ENCODE peak calls at places on chromosome 6, in nine cellular contexts. K, S, V, I, T, M, F, J and L are unnamed samples.

GRCh38 chr6:44202972-44203750 is 13.6 kb upstream of the MYMX start:
- DNase-seq in V (no peak), M (no peak), T (no peak), K (no peak), J (no peak), S (no peak), F (no peak), I (no peak), L (no peak)

GRCh38 chr6:85677243-85677956 is 34.7 kb upstream of the SYNCRIP start:
- DNase-seq in J (no peak), K (no peak), M (no peak), I (no peak), V (no peak), F (no peak), S (no peak), T (no peak), L (no peak)

GRCh38 chr6:119535332-119535731 is 185.8 kb upstream of the MAN1A1 start:
- DNase-seq in S (no peak), K (no peak), F (no peak), V (no peak), J (no peak), T (no peak), M (no peak), I (no peak), L (no peak)

GRCh38 chr6:153790881-153791473 is 248.1 kb upstream of the OPRM1 start:
- DNase-seq in F (no peak), S (no peak), V (peak), I (no peak), T (peak), M (no peak), K (no peak), J (no peak), L (no peak)

GRCh38 chr6:96013531-96013930 is 2.2 kb upstream of the FUT9 start:
- DNase-seq in S (no peak), V (no peak), T (no peak), M (no peak), F (no peak), J (no peak), K (no peak), I (no peak), L (no peak)

GRCh38 chr6:132131777-132132176 is 180.6 kb upstream of the CCN2 start:
- DNase-seq in M (no peak), J (no peak), T (peak), I (no peak), F (no peak), S (no peak), K (no peak), V (peak), L (no peak)

GRCh38 chr6:138555294-138555988 is 56.1 kb upstream of the NHSL1 start:
- DNase-seq in J (no peak), T (no peak), I (no peak), M (no peak), S (no peak), V (no peak), K (no peak), F (no peak), L (no peak)

GRCh38 chr6:22656696-22657340 is 87.5 kb downstream of the HDGFL1 start:
- DNase-seq in T (no peak), F (no peak), J (no peak), I (no peak), M (no peak), K (no peak), S (no peak), V (no peak), L (no peak)

GRCh38 chr6:3408665-3409064 is 48.2 kb downstream of the SLC22A23 start:
- DNase-seq in F (no peak), J (no peak), K (no peak), S (no peak), M (no peak), T (no peak), V (no peak), I (no peak), L (no peak)

GRCh38 chr6:3411967-3412778 is 44.7 kb downstream of the SLC22A23 start:
- DNase-seq in S (no peak), V (no peak), J (peak), M (no peak), F (no peak), T (no peak), K (no peak), I (no peak), L (no peak)

GRCh38 chr6:3407840-3408239 is 49.0 kb downstream of the SLC22A23 start:
- DNase-seq in V (no peak), F (no peak), T (no peak), K (no peak), I (no peak), M (no peak), S (no peak), J (no peak), L (no peak)

GRCh38 chr6:3410385-3411360 is 46.2 kb downstream of the SLC22A23 start:
- DNase-seq in K (no peak), M (peak), T (peak), I (no peak), S (peak), J (peak), V (peak), F (no peak), L (no peak)

DNA sequence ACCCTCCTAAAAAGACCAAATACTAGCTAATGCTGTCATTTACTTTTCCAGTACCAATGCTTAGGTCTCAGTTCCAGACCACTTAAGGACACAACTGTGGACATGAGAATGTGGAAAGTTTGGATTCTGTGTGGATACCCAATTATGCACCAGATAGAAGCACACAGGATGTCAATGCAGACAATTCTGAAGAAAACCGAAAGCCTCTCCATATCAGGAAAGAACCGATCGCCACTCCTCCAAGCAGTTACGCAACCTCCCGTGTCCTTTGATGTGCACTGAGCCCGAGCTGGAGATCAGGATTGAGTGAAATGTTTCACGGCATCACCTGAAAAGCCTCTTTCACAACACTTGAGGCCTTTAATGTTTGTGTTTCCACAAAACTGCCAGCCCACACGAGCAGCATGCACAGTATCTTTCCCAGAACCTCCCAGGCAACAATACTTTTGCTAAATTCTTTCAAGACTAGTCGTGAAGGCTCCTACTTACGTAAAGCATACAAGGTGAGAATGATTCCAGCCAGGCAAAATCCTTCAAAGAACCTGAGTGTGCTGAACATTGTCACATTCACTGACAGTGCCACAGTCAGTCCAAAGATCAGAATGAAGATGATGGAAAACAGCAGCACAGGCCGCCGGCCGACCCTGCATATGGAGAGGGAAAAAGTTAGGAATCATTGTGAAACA is 47.0 kb downstream of the SLC22A23 start:
- DNase-seq in J (peak), I (no peak), T (no peak), V (no peak), F (no peak), S (peak), K (no peak), M (peak), L (peak)
- TF ChIP-seq POLR2A in J (no peak), I (no peak), T (no peak), V (no peak), F (no peak), S (no peak), K (no peak), M (no peak), L (no peak)

DNA sequence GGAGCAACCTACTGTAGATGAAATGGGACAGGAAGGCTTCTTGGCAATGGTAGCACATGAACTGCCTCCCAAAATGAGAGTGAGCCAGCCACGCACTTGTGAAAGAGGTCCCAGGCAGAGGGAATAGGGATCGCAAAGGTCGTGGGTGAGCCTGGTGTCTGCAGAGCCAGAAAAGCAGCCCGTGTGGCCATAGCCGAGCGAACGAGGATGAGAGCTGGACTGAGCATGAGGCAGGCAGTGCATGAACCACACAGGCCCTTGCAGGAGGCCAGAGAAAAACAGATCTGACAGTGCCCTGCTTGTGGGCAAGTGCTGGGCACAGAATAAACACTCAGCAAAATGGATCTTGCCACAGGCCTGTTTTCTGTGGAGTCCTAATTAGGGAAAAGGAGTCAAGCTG is 43.8 kb downstream of the GCNT2 start:
- DNase-seq in I (no peak), V (no peak), T (no peak), J (peak), S (no peak), F (no peak), K (no peak), M (no peak), L (no peak)
- TF ChIP-seq POLR2A in I (no peak), V (no peak), T (no peak), J (no peak), S (no peak), F (no peak), K (no peak), M (no peak), L (no peak)

DNA sequence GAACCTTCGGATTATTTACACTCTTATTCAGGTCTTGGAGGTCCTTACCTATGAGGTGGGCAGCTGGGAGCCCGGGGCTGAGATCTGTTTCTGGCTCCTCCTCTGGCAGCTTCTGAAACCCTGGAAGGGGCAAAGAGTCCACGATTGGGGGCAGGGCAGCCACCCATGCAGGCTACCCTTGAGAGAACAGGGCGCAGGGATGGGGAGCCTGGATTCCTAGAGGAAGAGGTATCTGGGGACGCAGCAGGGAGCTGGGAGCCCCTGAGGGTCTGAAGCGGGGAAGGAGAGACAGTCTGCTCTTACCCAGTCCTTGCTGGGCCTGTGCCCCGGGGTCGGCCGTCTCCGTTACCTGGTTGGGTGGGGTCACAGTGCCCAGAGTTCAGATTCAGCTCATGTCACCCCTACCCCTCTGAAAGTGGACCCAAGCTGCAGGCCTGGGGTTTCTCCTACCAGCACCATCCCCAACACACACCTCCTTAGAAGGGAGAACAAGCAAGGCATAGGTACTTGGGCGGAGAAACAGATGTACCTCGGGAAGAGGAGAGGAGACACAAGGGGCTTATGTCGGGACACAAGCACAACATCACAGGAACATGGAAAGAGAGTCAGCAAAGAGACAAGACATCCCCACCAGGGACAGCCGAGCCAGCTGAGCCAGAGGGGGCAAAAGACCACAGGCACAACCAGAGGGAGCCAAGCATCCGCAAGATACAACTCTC is 554 bp downstream of the LTB start:
- DNase-seq in I (no peak), S (no peak), F (no peak), T (no peak), J (peak), K (no peak), V (no peak), M (no peak), L (no peak)
- TF ChIP-seq POLR2A in I (no peak), S (no peak), F (no peak), T (no peak), J (no peak), K (no peak), V (no peak), M (no peak), L (no peak)

GRCh38 chr6:4258733-4259132 is 123.4 kb upstream of the ECI2 start:
- DNase-seq in K (no peak), T (no peak), I (no peak), J (no peak), M (no peak), S (no peak), F (no peak), V (no peak), L (no peak)

GRCh38 chr6:4262506-4262905 is 127.1 kb upstream of the ECI2 start:
- DNase-seq in T (no peak), I (no peak), F (no peak), M (no peak), V (no peak), K (no peak), S (no peak), J (no peak), L (no peak)

GRCh38 chr6:4259391-4259790 is 124.0 kb upstream of the ECI2 start:
- DNase-seq in T (no peak), J (no peak), I (no peak), F (no peak), S (no peak), V (no peak), M (no peak), K (no peak), L (no peak)

GRCh38 chr6:4253604-4254211 is 118.3 kb upstream of the ECI2 start:
- DNase-seq in F (no peak), K (no peak), S (no peak), J (no peak), I (no peak), T (peak), V (peak), M (peak), L (peak)

GRCh38 chr6:4256969-4257368 is 121.6 kb upstream of the ECI2 start:
- DNase-seq in V (no peak), J (no peak), M (no peak), I (no peak), S (no peak), K (no peak), T (no peak), F (no peak), L (no peak)
- TF ChIP-seq POLR2A in V (no peak), J (no peak), M (no peak), I (no peak), S (no peak), K (no peak), T (no peak), F (no peak), L (no peak)

GRCh38 chr6:126228001-126228791 is 111.7 kb upstream of the CENPW start:
- DNase-seq in J (no peak), V (no peak), S (no peak), F (no peak), K (no peak), M (no peak), T (no peak), I (no peak), L (no peak)
- TF ChIP-seq POLR2A in J (no peak), V (no peak), S (no peak), F (no peak), K (no peak), M (no peak), T (no peak), I (no peak), L (no peak)

GRCh38 chr6:33621396-33622388 is 570 bp downstream of the ITPR3 start:
- DNase-seq in K (no peak), T (no peak), V (no peak), J (peak), S (peak), I (no peak), F (no peak), M (peak), L (peak)

GRCh38 chr6:33619166-33619565 is 2.0 kb upstream of the ITPR3 start:
- DNase-seq in M (no peak), S (no peak), V (no peak), J (no peak), K (no peak), T (no peak), I (no peak), F (no peak), L (no peak)

GRCh38 chr6:33622456-33623431 is 1.6 kb downstream of the ITPR3 start:
- DNase-seq in V (no peak), I (no peak), T (no peak), J (no peak), K (no peak), S (peak), F (no peak), M (peak), L (no peak)

GRCh38 chr6:33620584-33621395 is at the start of gene ITPR3:
- DNase-seq in I (no peak), K (no peak), J (no peak), S (peak), T (peak), F (no peak), V (peak), M (peak), L (peak)

GRCh38 chr6:33620158-33620583 is 951 bp upstream of the ITPR3 start:
- DNase-seq in S (peak), I (no peak), V (no peak), J (peak), K (no peak), M (peak), F (no peak), T (no peak), L (peak)
- TF ChIP-seq POLR2A in S (peak), I (no peak), V (no peak), J (no peak), K (no peak), M (no peak), F (no peak), T (no peak), L (no peak)

GRCh38 chr6:112781236-112781635 is 434.1 kb downstream of the RFPL4B start:
- DNase-seq in V (peak), J (no peak), M (no peak), S (no peak), I (no peak), F (no peak), T (no peak), K (no peak), L (no peak)

GRCh38 chr6:112785408-112785807 is 438.3 kb downstream of the RFPL4B start:
- DNase-seq in K (no peak), V (no peak), I (no peak), M (no peak), F (no peak), J (no peak), S (no peak), T (no peak), L (no peak)

DNA sequence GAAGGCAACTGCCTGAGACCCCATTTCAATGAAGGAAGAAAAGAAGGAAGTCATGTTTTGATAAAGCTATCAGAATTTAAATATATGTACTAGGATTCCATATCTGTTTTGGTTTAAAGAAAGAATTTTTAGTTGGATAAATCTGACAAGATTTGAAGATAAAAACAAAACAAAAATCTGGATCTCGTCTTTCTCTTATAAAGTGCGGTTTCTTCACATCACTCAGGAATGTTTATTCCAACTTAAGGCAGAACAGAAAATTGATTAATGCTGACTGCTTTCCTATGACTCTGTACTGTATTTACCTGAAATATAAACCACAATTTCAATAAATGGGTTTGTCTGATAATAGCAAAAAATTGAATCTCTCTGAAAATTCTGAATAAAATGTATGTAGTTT is 439.7 kb downstream of the RFPL4B start:
- DNase-seq in K (no peak), V (no peak), S (no peak), J (no peak), I (no peak), T (no peak), F (no peak), M (no peak), L (no peak)
- TF ChIP-seq POLR2A in K (no peak), V (no peak), S (no peak), J (no peak), I (no peak), T (no peak), F (no peak), M (no peak), L (no peak)

DNA sequence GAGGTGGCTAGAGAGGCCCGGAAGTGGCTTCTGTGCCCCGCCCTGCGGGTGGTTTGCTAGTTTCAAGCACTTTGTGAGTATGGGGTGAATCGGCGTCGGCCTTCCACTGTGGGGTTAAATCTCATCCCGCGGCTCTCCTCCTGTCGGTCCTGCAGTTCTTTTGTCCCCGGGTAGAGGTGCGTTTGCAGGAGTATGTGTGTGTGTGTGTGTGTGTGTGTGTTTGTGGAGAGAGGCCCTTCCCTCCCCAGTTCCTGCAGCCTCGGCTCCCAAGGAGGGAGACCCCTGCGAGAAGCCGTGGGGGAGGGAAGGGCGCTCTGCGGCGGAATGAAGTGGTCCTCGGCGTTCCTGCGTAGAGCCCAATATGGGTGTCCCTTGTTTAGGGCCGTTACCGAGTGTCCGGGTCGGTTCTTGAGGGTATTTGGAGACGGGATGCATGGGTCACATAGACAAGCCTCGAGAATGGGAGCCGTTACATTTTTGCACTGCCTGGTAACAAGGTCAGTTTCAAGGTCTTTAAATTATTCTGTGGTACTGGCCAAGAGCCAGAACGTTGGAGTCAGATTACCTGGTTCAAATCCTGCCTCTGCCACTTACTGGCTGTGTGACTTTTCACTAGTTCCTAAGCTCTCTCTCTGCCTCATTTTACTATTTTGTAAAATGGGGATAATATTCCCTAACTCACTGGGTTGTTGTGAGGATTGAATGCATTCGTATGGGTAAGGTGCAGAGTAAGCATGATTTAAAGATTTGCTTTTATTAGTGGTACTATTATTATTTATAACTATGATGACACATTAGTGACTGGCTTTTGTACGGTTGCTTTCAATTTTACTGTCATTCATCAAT is at the start of gene ZKSCAN3:
- DNase-seq in F (peak), S (peak), M (peak), T (peak), I (peak), V (peak), J (peak), K (peak), L (peak)
- TF ChIP-seq POLR2A in F (no peak), S (peak), M (no peak), T (peak), I (no peak), V (peak), J (no peak), K (no peak), L (no peak)